ENCODE peak calls at places on chromosomes 2 and 18, in six cellular contexts. M is CD8-positive, alpha-beta T cell; F is A549; V is osteocyte; J is gastrocnemius medialis; U is D721Med. N is an unnamed sample.

GRCh38 chr2:171999604-172000469 is at the start of gene METAP1D:
- DNase-seq in M (peak), F (peak), V (peak), J (peak), U (peak), N (peak)

GRCh38 chr2:190835303-190835930 is 45.2 kb upstream of the GLS start:
- DNase-seq in M (no peak), F (peak), V (no peak), J (peak), U (no peak), N (no peak)

GRCh38 chr2:118852605-118853128 is 5.2 kb upstream of the EN1 start:
- DNase-seq in M (no peak), F (no peak), V (no peak), J (no peak), U (no peak), N (no peak)

GRCh38 chr18:49597152-49597551 is 35.3 kb downstream of the LIPG start:
- DNase-seq in M (no peak), F (no peak), V (no peak), J (no peak), U (no peak), N (no peak)

GRCh38 chr18:27042177-27042576 is 142.9 kb downstream of the CHST9 start:
- DNase-seq in M (no peak), F (no peak), V (no peak), J (no peak), U (no peak), N (no peak)

GRCh38 chr18:26574958-26575864 is 26.9 kb upstream of the KCTD1 start:
- DNase-seq in M (no peak), F (peak), V (no peak), J (peak), U (no peak), N (no peak)

GRCh38 chr2:96267159-96267971 is 1.3 kb downstream of the CIAO1 start:
- DNase-seq in M (peak), F (peak), V (no peak), J (no peak), U (no peak), N (peak)

GRCh38 chr2:138079976-138080375 is 115.7 kb downstream of the HNMT start:
- DNase-seq in M (no peak), F (no peak), V (no peak), J (no peak), U (no peak), N (no peak)

GRCh38 chr18:48222118-48222517 is 187.1 kb downstream of the ZBTB7C start:
- DNase-seq in M (no peak), F (no peak), V (no peak), J (peak), U (no peak), N (no peak)

GRCh38 chr18:79897940-79898625 is 53.4 kb downstream of the SLC66A2 start:
- DNase-seq in M (no peak), F (no peak), V (no peak), J (peak), U (no peak), N (no peak)

GRCh38 chr2:235591921-235592320 is 98.1 kb downstream of the AGAP1 start:
- DNase-seq in M (no peak), F (no peak), V (no peak), J (no peak), U (no peak), N (no peak)

GRCh38 chr2:1730047-1730937 is 14.0 kb downstream of the PXDN start:
- DNase-seq in M (no peak), F (no peak), V (peak), J (no peak), U (no peak), N (no peak)

GRCh38 chr2:51212374-51212773 is 180.4 kb upstream of the NRXN1 start:
- DNase-seq in M (no peak), F (no peak), V (no peak), J (no peak), U (no peak), N (no peak)

GRCh38 chr2:65071499-65072180 is 15.4 kb downstream of the CEP68 start:
- DNase-seq in M (no peak), F (no peak), V (no peak), J (no peak), U (no peak), N (no peak)

GRCh38 chr18:73615506-73615905 is 532.1 kb downstream of the FBXO15 start:
- DNase-seq in M (no peak), F (no peak), V (no peak), J (no peak), U (no peak), N (no peak)

GRCh38 chr18:3652380-3653262 is 202.6 kb downstream of the TGIF1 start:
- DNase-seq in M (no peak), F (peak), V (no peak), J (no peak), U (no peak), N (no peak)

GRCh38 chr2:234164499-234165409 is 114.3 kb downstream of the SPP2 start:
- DNase-seq in M (peak), F (no peak), V (no peak), J (no peak), U (no peak), N (peak)

GRCh38 chr18:7822435-7823425 is 255.6 kb downstream of the PTPRM start:
- DNase-seq in M (no peak), F (no peak), V (no peak), J (no peak), U (no peak), N (no peak)

GRCh38 chr2:104033399-104033798 is 820.5 kb upstream of the POU3F3 start:
- DNase-seq in M (no peak), F (no peak), V (no peak), J (no peak), U (no peak), N (no peak)
- TF ChIP-seq CTCF in M (no peak), F (peak), V (peak), J (no peak), U (peak), N (no peak)

DNA sequence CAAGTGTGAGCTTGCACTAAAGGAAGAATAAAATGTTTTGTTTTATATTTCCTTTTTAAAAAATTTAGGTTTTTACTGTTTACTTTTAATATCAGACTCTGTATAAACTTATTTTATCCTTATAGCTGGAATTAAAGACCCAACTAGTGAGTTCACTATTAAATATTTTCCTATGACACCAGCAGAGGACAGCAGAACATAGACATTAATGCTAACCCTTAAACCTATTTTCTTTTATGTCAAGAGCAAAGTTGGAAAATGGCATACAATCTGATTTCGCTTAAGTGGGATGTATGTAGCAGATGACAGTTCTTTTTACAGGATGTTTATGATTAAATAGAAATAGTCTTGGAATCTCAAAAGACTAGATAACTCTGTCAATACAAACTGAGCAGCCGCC is 188.2 kb upstream of the XIRP2 start:
- DNase-seq in M (no peak), F (no peak), V (no peak), J (no peak), U (no peak), N (no peak)
- TF ChIP-seq CTCF in M (peak), F (no peak), V (peak), J (peak), U (peak), N (no peak)

GRCh38 chr2:241991236-241991635 is 121.7 kb downstream of the RTP5 start:
- DNase-seq in M (no peak), F (no peak), V (no peak), J (no peak), U (no peak), N (no peak)
- TF ChIP-seq CTCF in M (no peak), F (no peak), V (no peak), J (no peak), U (no peak), N (no peak)

DNA sequence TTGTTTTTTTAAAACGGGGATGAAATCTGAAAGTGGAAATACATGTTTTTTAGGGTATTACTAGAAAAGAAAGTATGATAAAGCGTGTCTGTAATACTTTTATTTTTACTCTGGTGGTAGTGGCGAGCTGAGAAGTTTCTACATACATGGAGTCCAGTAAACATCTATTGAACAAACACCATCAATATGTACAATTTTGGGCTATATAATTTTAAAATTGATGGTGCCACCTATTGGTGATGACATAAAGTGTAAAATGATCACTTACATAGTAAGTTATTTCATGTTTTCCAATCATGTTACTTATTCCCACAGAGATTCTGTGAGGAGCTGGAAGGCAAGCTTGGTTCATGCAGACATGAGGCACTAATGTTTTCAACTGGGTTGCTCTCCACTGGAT is 31.5 kb upstream of the NFE2L2 start:
- DNase-seq in M (no peak), F (peak), V (no peak), J (no peak), U (no peak), N (no peak)
- TF ChIP-seq CTCF in M (peak), F (peak), V (peak), J (peak), U (peak), N (peak)

DNA sequence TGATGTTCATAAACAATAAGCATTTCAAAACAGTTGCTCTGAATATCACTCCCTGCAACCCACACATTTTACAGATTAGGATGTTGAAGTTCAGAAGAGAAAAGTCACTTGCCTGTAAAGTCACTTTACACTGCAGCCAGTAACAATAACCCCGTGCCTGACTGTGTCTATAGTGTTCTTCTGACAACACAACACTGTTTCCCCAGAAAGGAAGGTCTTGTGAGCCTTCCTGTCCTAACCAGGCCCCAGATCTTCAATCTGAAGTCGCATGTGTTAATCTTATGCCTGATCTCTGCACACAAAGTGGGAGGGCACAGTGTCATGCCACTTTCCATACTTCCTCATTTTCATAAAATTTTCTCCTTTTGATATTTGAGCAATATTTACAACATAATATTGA is 120.2 kb downstream of the FEZ2 start:
- DNase-seq in M (no peak), F (no peak), V (no peak), J (no peak), U (no peak), N (no peak)
- TF ChIP-seq CTCF in M (no peak), F (no peak), V (no peak), J (no peak), U (no peak), N (no peak)

GRCh38 chr2:240136671-240137292 is 677 bp upstream of the COPS9 start:
- DNase-seq in M (peak), F (no peak), V (no peak), J (no peak), U (no peak), N (no peak)

GRCh38 chr2:240139011-240139441 is 1.4 kb downstream of the OTOS start:
- DNase-seq in M (no peak), F (no peak), V (no peak), J (peak), U (no peak), N (peak)

GRCh38 chr2:240137596-240138274 is 1.6 kb upstream of the COPS9 start:
- DNase-seq in M (no peak), F (no peak), V (no peak), J (peak), U (no peak), N (peak)

GRCh38 chr2:240139666-240140393 is 628 bp downstream of the OTOS start:
- DNase-seq in M (no peak), F (no peak), V (no peak), J (peak), U (no peak), N (no peak)

DNA sequence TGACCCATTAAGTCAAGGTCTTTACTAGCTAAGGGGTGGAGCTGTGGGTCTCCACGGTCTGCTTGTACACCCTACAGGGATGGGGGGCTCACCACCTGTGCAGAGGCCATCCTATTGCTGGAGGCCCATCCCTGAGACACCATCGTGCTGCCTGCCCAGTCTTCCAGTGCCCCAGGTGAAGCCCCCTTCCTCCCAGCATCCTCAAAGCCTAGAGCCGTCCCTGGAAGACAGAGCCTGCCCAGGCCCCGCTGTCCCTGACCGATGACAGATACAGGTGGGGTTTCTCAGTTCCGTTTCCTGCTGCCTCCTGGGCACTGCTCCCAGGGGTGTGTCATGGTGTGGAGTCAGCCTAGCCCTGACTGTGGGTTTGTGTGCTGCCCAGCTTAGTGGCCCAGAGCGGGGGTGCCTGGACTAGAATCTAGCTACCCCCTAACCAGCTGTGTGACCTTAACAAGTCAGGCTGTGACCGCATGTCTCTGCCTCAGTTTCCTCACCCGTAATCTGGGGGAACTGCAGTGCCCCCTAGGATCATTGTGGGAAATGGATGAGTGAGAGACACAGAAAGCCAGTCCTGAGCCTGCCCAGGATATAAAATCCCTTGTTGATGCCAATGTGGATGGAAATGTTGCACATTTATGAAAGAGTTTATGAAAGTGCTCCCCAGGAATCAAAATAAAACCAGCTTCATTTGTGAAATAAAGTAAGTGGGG is 2.0 kb downstream of the OTOS start:
- DNase-seq in M (no peak), F (no peak), V (no peak), J (peak), U (no peak), N (peak)
- TF ChIP-seq CTCF in M (no peak), F (no peak), V (no peak), J (no peak), U (no peak), N (no peak)

GRCh38 chr2:60883896-60884295 is 2.5 kb downstream of the REL start:
- DNase-seq in M (no peak), F (no peak), V (no peak), J (no peak), U (no peak), N (no peak)

GRCh38 chr2:60880633-60880987 is 764 bp upstream of the REL start:
- DNase-seq in M (no peak), F (no peak), V (no peak), J (no peak), U (no peak), N (no peak)

GRCh38 chr2:60882971-60883753 is 1.8 kb downstream of the REL start:
- DNase-seq in M (peak), F (no peak), V (no peak), J (no peak), U (no peak), N (peak)

GRCh38 chr2:60884795-60885194 is 3.4 kb downstream of the REL start:
- DNase-seq in M (no peak), F (no peak), V (no peak), J (no peak), U (no peak), N (no peak)

GRCh38 chr2:60880988-60881932 is at the start of gene REL:
- DNase-seq in M (peak), F (peak), V (peak), J (peak), U (peak), N (peak)
- TF ChIP-seq CTCF in M (no peak), F (no peak), V (peak), J (no peak), U (no peak), N (no peak)